ENCODE peak calls at places on chromosomes 5 and 9, in four cellular contexts. D, W, N and X are unnamed samples.

GRCh38 chr9:79684711-79685575 is 113.2 kb downstream of the TLE4 start:
- DNase-seq in N (no peak), W (no peak), D (no peak), X (no peak)

GRCh38 chr9:81103597-81104471 is 585.5 kb downstream of the TLE1 start:
- DNase-seq in N (no peak), D (no peak), W (no peak), X (no peak)

GRCh38 chr5:146059349-146060220 is 45.8 kb downstream of the PLAC8L1 start:
- DNase-seq in N (peak), D (no peak), W (no peak), X (no peak)

GRCh38 chr9:112793213-112793810 is 42.8 kb downstream of the SNX30 start:
- DNase-seq in D (peak), N (peak), W (peak), X (peak)

GRCh38 chr5:132026516-132027008 is 15.1 kb upstream of the ACSL6 start:
- DNase-seq in W (no peak), N (peak), D (no peak), X (no peak)

GRCh38 chr9:126857261-126857960 is 3.0 kb upstream of the ZBTB34 start:
- DNase-seq in N (no peak), D (no peak), W (no peak), X (no peak)

GRCh38 chr9:20570756-20571155 is 51.5 kb downstream of the MLLT3 start:
- DNase-seq in D (no peak), W (no peak), N (peak), X (no peak)

GRCh38 chr5:121503111-121503840 is 348.4 kb upstream of the FTMT start:
- DNase-seq in D (peak), N (no peak), W (peak), X (peak)

GRCh38 chr9:68530618-68531017 is 10.1 kb downstream of the TMEM252 start:
- DNase-seq in W (peak), D (peak), N (no peak), X (peak)

GRCh38 chr9:112355305-112355953 is 22.0 kb upstream of the PTBP3 start:
- DNase-seq in W (no peak), D (no peak), N (peak), X (no peak)

GRCh38 chr5:178371362-178372090 is 138.9 kb upstream of the PHYKPL start:
- DNase-seq in D (no peak), N (no peak), W (peak), X (no peak)

GRCh38 chr9:128275198-128276007 is at the start of gene GOLGA2:
- DNase-seq in W (no peak), D (no peak), N (peak), X (no peak)

GRCh38 chr9:113484258-113484730 is 20.8 kb downstream of the RGS3 start:
- DNase-seq in W (no peak), D (peak), N (no peak), X (peak)

GRCh38 chr9:24041294-24041693 is 215.3 kb upstream of the ELAVL2 start:
- DNase-seq in D (no peak), N (no peak), W (no peak), X (no peak)

GRCh38 chr5:93676707-93677106 is 64.7 kb downstream of the POU5F2 start:
- DNase-seq in W (no peak), D (no peak), N (no peak), X (no peak)

GRCh38 chr5:31502506-31502905 is 29.4 kb downstream of the DROSHA start:
- DNase-seq in D (no peak), N (no peak), W (no peak), X (no peak)

GRCh38 chr5:37132646-37133045 is 116.5 kb downstream of the CPLANE1 start:
- DNase-seq in W (no peak), N (no peak), D (no peak), X (no peak)